ENCODE peak calls at places on chromosomes 3 and 15, in five cellular contexts. One of them, this sample, is unnamed.
A peak's percentile ranks its signal among the peaks of the same experiment; 100 is the strongest.

GRCh38 chr15:48477795-48478360 is 146.6 kb downstream of the DUT start:
- DNase-seq in BE2C: no peak
- DNase-seq in foreskin fibroblast: no peak
- DNase-seq in IMR-90: no peak
- DNase-seq in brain microvascular endothelial cell: no peak
- DNase-seq in this sample: no peak

GRCh38 chr3:37272743-37273142 is 98.4 kb upstream of the LRRFIP2 start:
- DNase-seq in BE2C: no peak
- DNase-seq in foreskin fibroblast: no peak
- DNase-seq in IMR-90: peak; percentile 15
- DNase-seq in brain microvascular endothelial cell: no peak
- DNase-seq in this sample: no peak

GRCh38 chr3:96813820-96814580 is 394 bp upstream of the EPHA6 start:
- DNase-seq in BE2C: peak; percentile 80
- DNase-seq in foreskin fibroblast: peak; percentile 22
- DNase-seq in IMR-90: peak; percentile 7
- DNase-seq in brain microvascular endothelial cell: peak; percentile 4
- DNase-seq in this sample: no peak

GRCh38 chr3:8937064-8938020 is 25.9 kb downstream of the RAD18 start:
- DNase-seq in BE2C: no peak
- DNase-seq in foreskin fibroblast: peak; percentile 66
- DNase-seq in IMR-90: peak; percentile 89
- DNase-seq in brain microvascular endothelial cell: peak; percentile 61
- DNase-seq in this sample: peak; percentile 64

GRCh38 chr3:152258448-152259302 is 10.1 kb upstream of the MBNL1 start:
- DNase-seq in BE2C: no peak
- DNase-seq in foreskin fibroblast: peak; percentile 98
- DNase-seq in IMR-90: peak; percentile 95
- DNase-seq in brain microvascular endothelial cell: peak; percentile 98
- DNase-seq in this sample: peak; percentile 98

GRCh38 chr15:35618260-35619188 is 72.6 kb upstream of the DPH6 start:
- DNase-seq in BE2C: peak; percentile 24
- DNase-seq in foreskin fibroblast: no peak
- DNase-seq in IMR-90: no peak
- DNase-seq in brain microvascular endothelial cell: no peak
- DNase-seq in this sample: peak; percentile 11

GRCh38 chr15:90261811-90262210 is 3.7 kb upstream of the NGRN start:
- DNase-seq in BE2C: no peak
- DNase-seq in foreskin fibroblast: peak; percentile 21
- DNase-seq in IMR-90: peak; percentile 71
- DNase-seq in brain microvascular endothelial cell: peak; percentile 41
- DNase-seq in this sample: no peak

GRCh38 chr3:40801276-40801675 is 276.5 kb downstream of the ZNF621 start:
- DNase-seq in BE2C: no peak
- DNase-seq in foreskin fibroblast: no peak
- DNase-seq in IMR-90: no peak
- DNase-seq in brain microvascular endothelial cell: no peak
- DNase-seq in this sample: no peak

GRCh38 chr15:28191832-28192231 is 92.7 kb upstream of the OCA2 start:
- DNase-seq in BE2C: peak; percentile 89
- DNase-seq in foreskin fibroblast: peak; percentile 72
- DNase-seq in IMR-90: peak; percentile 77
- DNase-seq in brain microvascular endothelial cell: peak; percentile 66
- DNase-seq in this sample: peak; percentile 44

GRCh38 chr3:98602078-98602678 is 8.8 kb upstream of the CPOX start:
- DNase-seq in BE2C: peak; percentile 50
- DNase-seq in foreskin fibroblast: peak; percentile 41
- DNase-seq in IMR-90: peak; percentile 76
- DNase-seq in brain microvascular endothelial cell: peak; percentile 72
- DNase-seq in this sample: peak; percentile 49

GRCh38 chr15:78540955-78541743 is 905 bp downstream of the PSMA4 start:
- DNase-seq in BE2C: no peak
- DNase-seq in foreskin fibroblast: no peak
- DNase-seq in IMR-90: peak; percentile 5
- DNase-seq in brain microvascular endothelial cell: no peak
- DNase-seq in this sample: no peak

GRCh38 chr15:94135748-94136147 is 95.6 kb upstream of the MCTP2 start:
- DNase-seq in BE2C: no peak
- DNase-seq in foreskin fibroblast: no peak
- DNase-seq in IMR-90: no peak
- DNase-seq in brain microvascular endothelial cell: no peak
- DNase-seq in this sample: no peak

GRCh38 chr3:28308196-28308595 is 40.3 kb upstream of the ZCWPW2 start:
- DNase-seq in BE2C: no peak
- DNase-seq in foreskin fibroblast: no peak
- DNase-seq in IMR-90: no peak
- DNase-seq in brain microvascular endothelial cell: no peak
- DNase-seq in this sample: no peak

GRCh38 chr3:112086857-112087524 is 802 bp downstream of the C3orf52 start:
- DNase-seq in BE2C: no peak
- DNase-seq in foreskin fibroblast: no peak
- DNase-seq in IMR-90: peak; percentile 57
- DNase-seq in brain microvascular endothelial cell: no peak
- DNase-seq in this sample: no peak

GRCh38 chr3:150605998-150606641 is 3.0 kb downstream of the SELENOT start:
- DNase-seq in BE2C: no peak
- DNase-seq in foreskin fibroblast: no peak
- DNase-seq in IMR-90: no peak
- DNase-seq in brain microvascular endothelial cell: no peak
- DNase-seq in this sample: no peak

GRCh38 chr3:127639173-127640030 is 10.4 kb downstream of the PODXL2 start:
- DNase-seq in BE2C: no peak
- DNase-seq in foreskin fibroblast: peak; percentile 60
- DNase-seq in IMR-90: peak; percentile 47
- DNase-seq in brain microvascular endothelial cell: peak; percentile 55
- DNase-seq in this sample: no peak

DNA sequence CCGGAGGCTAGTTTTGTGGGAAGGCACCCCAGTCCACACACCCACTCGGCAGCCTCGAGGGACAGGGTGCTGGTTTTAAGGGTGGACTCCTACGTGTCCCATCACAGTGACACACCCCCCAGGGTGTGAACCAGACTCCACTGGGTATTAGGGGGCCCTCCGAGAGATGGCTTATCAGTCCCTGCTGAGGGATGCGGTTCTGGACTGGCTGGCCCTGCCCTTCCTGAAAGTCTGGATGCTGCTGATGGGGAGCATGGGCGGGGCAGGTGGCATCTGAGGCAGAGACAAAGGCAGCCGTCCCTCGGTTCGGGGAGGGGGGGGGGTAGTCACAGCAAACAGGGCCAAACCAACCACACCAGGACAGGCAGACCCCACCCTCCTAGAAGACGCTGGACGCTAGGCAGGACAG is 939 bp upstream of the ULK3 start:
- DNase-seq in BE2C: no peak
- DNase-seq in foreskin fibroblast: no peak
- DNase-seq in IMR-90: no peak
- DNase-seq in brain microvascular endothelial cell: no peak
- DNase-seq in this sample: no peak
- H3K4me3 ChIP-seq in BE2C: peak overlapping the region; percentile 61
- H3K4me3 ChIP-seq in foreskin fibroblast: peak overlapping the region; percentile 56
- H3K4me3 ChIP-seq in IMR-90: no peak overlapping the region
- H3K4me3 ChIP-seq in brain microvascular endothelial cell: no peak overlapping the region
- H3K4me3 ChIP-seq in this sample: no peak overlapping the region

DNA sequence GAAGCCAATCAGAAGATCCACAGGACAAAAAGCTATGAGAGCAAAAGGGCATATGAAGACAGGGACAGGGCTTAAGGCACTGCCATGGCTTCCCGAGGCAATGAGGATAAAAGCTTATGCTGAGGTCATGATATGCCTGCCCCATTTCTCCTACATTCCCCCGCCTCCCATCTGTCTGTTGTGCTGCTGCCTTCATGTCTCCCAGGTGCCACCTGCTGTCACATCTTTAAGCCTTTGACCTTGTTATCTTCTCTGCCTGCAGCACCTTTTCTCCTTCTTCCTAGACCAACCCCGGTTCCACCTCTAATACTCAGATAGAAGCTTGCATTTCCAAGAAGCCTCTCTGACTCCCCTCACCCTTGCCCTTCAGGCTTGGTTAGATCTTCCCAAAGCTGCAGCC is 213.8 kb downstream of the ARRDC4 start:
- DNase-seq in BE2C: no peak
- DNase-seq in foreskin fibroblast: no peak
- DNase-seq in IMR-90: no peak
- DNase-seq in brain microvascular endothelial cell: no peak
- DNase-seq in this sample: no peak
- TF ChIP-seq CTCF in BE2C: no peak
- TF ChIP-seq CTCF in foreskin fibroblast: peak; percentile 17
- TF ChIP-seq CTCF in IMR-90: no peak
- TF ChIP-seq CTCF in brain microvascular endothelial cell: no peak
- TF ChIP-seq CTCF in this sample: no peak

DNA sequence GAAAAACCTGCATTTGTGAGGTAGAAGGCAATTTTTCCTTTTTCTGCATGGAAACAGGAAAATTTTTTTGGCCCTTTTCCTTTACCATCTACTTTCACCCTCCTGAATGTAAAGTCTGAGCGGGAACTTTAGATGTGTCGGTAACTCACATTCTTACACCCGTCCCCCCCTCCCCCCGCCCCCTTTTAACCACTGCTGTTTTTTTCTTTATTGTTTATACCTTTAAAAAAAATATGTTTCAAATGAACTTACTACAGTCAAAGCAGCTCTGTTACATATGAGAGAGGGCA is 487 bp upstream of the HES1 start:
- DNase-seq in BE2C: no peak
- DNase-seq in foreskin fibroblast: no peak
- DNase-seq in IMR-90: no peak
- DNase-seq in brain microvascular endothelial cell: no peak
- DNase-seq in this sample: no peak
- H3K4me3 ChIP-seq in BE2C: peak overlapping the region; percentile 55
- H3K4me3 ChIP-seq in foreskin fibroblast: peak overlapping the region; percentile 61
- H3K4me3 ChIP-seq in IMR-90: no peak overlapping the region
- H3K4me3 ChIP-seq in brain microvascular endothelial cell: peak overlapping the region; percentile 50
- H3K4me3 ChIP-seq in this sample: peak overlapping the region; percentile 65

GRCh38 chr3:52384009-52384761 is 60.7 kb downstream of the SEMA3G start:
- DNase-seq in BE2C: no peak
- DNase-seq in foreskin fibroblast: no peak
- DNase-seq in IMR-90: no peak
- DNase-seq in brain microvascular endothelial cell: no peak
- DNase-seq in this sample: no peak

GRCh38 chr3:52388348-52388821 is 56.5 kb downstream of the SEMA3G start:
- DNase-seq in BE2C: no peak
- DNase-seq in foreskin fibroblast: no peak
- DNase-seq in IMR-90: no peak
- DNase-seq in brain microvascular endothelial cell: no peak
- DNase-seq in this sample: no peak

GRCh38 chr3:52387481-52387880 is 57.4 kb downstream of the SEMA3G start:
- DNase-seq in BE2C: no peak
- DNase-seq in foreskin fibroblast: no peak
- DNase-seq in IMR-90: no peak
- DNase-seq in brain microvascular endothelial cell: no peak
- DNase-seq in this sample: no peak

GRCh38 chr3:52383446-52383845 is 61.5 kb downstream of the SEMA3G start:
- DNase-seq in BE2C: no peak
- DNase-seq in foreskin fibroblast: no peak
- DNase-seq in IMR-90: no peak
- DNase-seq in brain microvascular endothelial cell: no peak
- DNase-seq in this sample: no peak

GRCh38 chr3:52385157-52385556 is 59.7 kb downstream of the SEMA3G start:
- DNase-seq in BE2C: peak; percentile 46
- DNase-seq in foreskin fibroblast: peak; percentile 20
- DNase-seq in IMR-90: peak; percentile 41
- DNase-seq in brain microvascular endothelial cell: peak; percentile 21
- DNase-seq in this sample: no peak
- TF ChIP-seq CTCF in BE2C: peak; percentile 53
- TF ChIP-seq CTCF in foreskin fibroblast: peak; percentile 57
- TF ChIP-seq CTCF in IMR-90: peak; percentile 65
- TF ChIP-seq CTCF in brain microvascular endothelial cell: peak; percentile 80
- TF ChIP-seq CTCF in this sample: peak; percentile 62

This sample was measured in AG09309.